ENCODE peak calls at places on chromosome 19, in eight cellular contexts. R is stimulated activated naive CD8-positive, alpha-beta T cell treated with anti-CD3 and anti-CD28 coated beads, Interleukin-15, Interleukin-2, amounts not matched to agents 100 U/mL and 50 U/mL, for 24 hours; X is brain microvascular endothelial cell; P is activated B cell treated with CpG ODN at 0.5 μM for 24 hours; T is astrocyte of the cerebellum; D is stimulated activated CD8-positive, alpha-beta memory T cell treated with anti-CD3 and anti-CD28 coated beads, Interleukin-15, amount 100 ng/mL, for 24 hours; C is NCI-H1105; E is activated CD8-positive, alpha-beta memory T cell treated with anti-CD3 and anti-CD28 coated beads for 1 hour. H is an unnamed sample.

GRCh38 chr19:38004100-38004504 is 97.1 kb downstream of the SIPA1L3 start:
- DNase-seq in R (no peak), X (peak; percentile 26), P (no peak), T (no peak), D (no peak), C (no peak), E (no peak), H (no peak)

GRCh38 chr19:3730457-3730958 is 22.3 kb downstream of the TJP3 start:
- DNase-seq in R (no peak), X (no peak), P (no peak), T (no peak), D (no peak), C (no peak), E (no peak), H (no peak)

GRCh38 chr19:15576526-15577156 is 38.4 kb upstream of the CYP4F8 start:
- DNase-seq in R (no peak), X (no peak), P (no peak), T (no peak), D (no peak), C (no peak), E (no peak), H (no peak)

GRCh38 chr19:1567116-1567847 is 843 bp downstream of the MEX3D start:
- DNase-seq in R (no peak), X (peak; percentile 9), P (peak; percentile 27), T (no peak), D (no peak), C (no peak), E (no peak), H (no peak)

GRCh38 chr19:6866646-6867255 is 20.6 kb upstream of the ADGRE1 start:
- DNase-seq in R (no peak), X (no peak), P (no peak), T (no peak), D (no peak), C (no peak), E (no peak), H (no peak)

GRCh38 chr19:52370341-52370710 is 603 bp downstream of the ZNF880 start:
- DNase-seq in R (no peak), X (no peak), P (no peak), T (no peak), D (no peak), C (no peak), E (no peak), H (no peak)

GRCh38 chr19:5308471-5309437 is 31.9 kb downstream of the PTPRS start:
- DNase-seq in R (no peak), X (peak; percentile 72), P (no peak), T (peak; percentile 79), D (no peak), C (peak; percentile 77), E (no peak), H (no peak)

GRCh38 chr19:16789238-16789637 is 40.0 kb upstream of the SIN3B start:
- DNase-seq in R (no peak), X (no peak), P (no peak), T (no peak), D (no peak), C (no peak), E (no peak), H (no peak)

GRCh38 chr19:22784051-22784450 is at the start of gene ZNF99:
- DNase-seq in R (no peak), X (no peak), P (no peak), T (no peak), D (no peak), C (no peak), E (no peak), H (no peak)

GRCh38 chr19:29623726-29624488 is 17.8 kb downstream of the POP4 start:
- DNase-seq in R (peak; percentile 80), X (no peak), P (no peak), T (no peak), D (no peak), C (no peak), E (no peak), H (no peak)

GRCh38 chr19:1826557-1827521 is 14.8 kb upstream of the ATP8B3 start:
- DNase-seq in R (no peak), X (no peak), P (no peak), T (no peak), D (no peak), C (no peak), E (no peak), H (no peak)